ENCODE peak calls at places on chromosome 18, in four cellular contexts. One of them, this sample, is unnamed.
A peak's percentile ranks its signal among the peaks of the same experiment; 100 is the strongest.

GRCh38 chr18:77135339-77136075 is 2.9 kb upstream of the MBP start:
- DNase-seq in CD4-positive, alpha-beta memory T cell: no peak
- DNase-seq in hepatocyte: no peak
- DNase-seq in Daoy: no peak
- DNase-seq in this sample: no peak

GRCh38 chr18:13120967-13121586 is 97.5 kb upstream of the LDLRAD4 start:
- DNase-seq in hepatocyte: no peak
- DNase-seq in Daoy: no peak
- DNase-seq in CD4-positive, alpha-beta memory T cell: no peak
- DNase-seq in this sample: no peak

GRCh38 chr18:30960661-30961060 is 81.9 kb downstream of the DSC3 start:
- DNase-seq in CD4-positive, alpha-beta memory T cell: no peak
- DNase-seq in Daoy: no peak
- DNase-seq in hepatocyte: no peak
- DNase-seq in this sample: no peak

GRCh38 chr18:2717407-2717806 is 61.9 kb downstream of the SMCHD1 start:
- DNase-seq in CD4-positive, alpha-beta memory T cell: no peak
- DNase-seq in hepatocyte: no peak
- DNase-seq in Daoy: no peak
- DNase-seq in this sample: no peak

GRCh38 chr18:61554946-61555361 is 221.7 kb downstream of the CDH20 start:
- DNase-seq in Daoy: peak; percentile 51
- DNase-seq in CD4-positive, alpha-beta memory T cell: no peak
- DNase-seq in hepatocyte: no peak
- DNase-seq in this sample: no peak

GRCh38 chr18:57561728-57562423 is 24.6 kb downstream of the FECH start:
- DNase-seq in Daoy: peak; percentile 14
- DNase-seq in CD4-positive, alpha-beta memory T cell: peak; percentile 35
- DNase-seq in hepatocyte: peak; percentile 69
- DNase-seq in this sample: peak; percentile 52

GRCh38 chr18:22999212-22999611 is 66.1 kb downstream of the RBBP8 start:
- DNase-seq in CD4-positive, alpha-beta memory T cell: no peak
- DNase-seq in hepatocyte: no peak
- DNase-seq in Daoy: no peak
- DNase-seq in this sample: no peak

GRCh38 chr18:73365018-73365417 is 497.2 kb upstream of the NETO1 start:
- DNase-seq in hepatocyte: no peak
- DNase-seq in CD4-positive, alpha-beta memory T cell: no peak
- DNase-seq in Daoy: peak; percentile 32
- DNase-seq in this sample: no peak

GRCh38 chr18:7579176-7579922 is 12.2 kb downstream of the PTPRM start:
- DNase-seq in Daoy: no peak
- DNase-seq in CD4-positive, alpha-beta memory T cell: no peak
- DNase-seq in hepatocyte: no peak
- DNase-seq in this sample: no peak

GRCh38 chr18:2589345-2590060 is 18.1 kb downstream of the NDC80 start:
- DNase-seq in Daoy: no peak
- DNase-seq in CD4-positive, alpha-beta memory T cell: peak; percentile 20
- DNase-seq in hepatocyte: no peak
- DNase-seq in this sample: no peak

GRCh38 chr18:48318481-48318880 is 90.7 kb downstream of the ZBTB7C start:
- DNase-seq in hepatocyte: no peak
- DNase-seq in CD4-positive, alpha-beta memory T cell: no peak
- DNase-seq in Daoy: no peak
- DNase-seq in this sample: no peak

GRCh38 chr18:27164905-27165304 is 20.2 kb downstream of the CHST9 start:
- DNase-seq in hepatocyte: no peak
- DNase-seq in Daoy: no peak
- DNase-seq in CD4-positive, alpha-beta memory T cell: no peak
- DNase-seq in this sample: no peak

GRCh38 chr18:8288447-8289213 is 320.6 kb upstream of the RAB12 start:
- DNase-seq in Daoy: no peak
- DNase-seq in hepatocyte: no peak
- DNase-seq in CD4-positive, alpha-beta memory T cell: no peak
- DNase-seq in this sample: no peak